ENCODE peak calls at places on chromosomes 11 and 22, in five cellular contexts. H is GM23338, N is HCT116, Q is nephron progenitor cell, K is BJ. F is an unnamed sample.

GRCh38 chr11:35160248-35160820 is 21.4 kb downstream of the CD44 start:
- DNase-seq in H (no peak), K (no peak), N (no peak), Q (no peak), F (no peak)

GRCh38 chr11:119975561-119976152 is 162.3 kb downstream of the TRIM29 start:
- DNase-seq in Q (peak; percentile 38), N (no peak), K (no peak), H (peak; percentile 80), F (no peak)

GRCh38 chr11:10743354-10744035 is 7.6 kb upstream of the CTR9 start:
- DNase-seq in K (no peak), Q (no peak), H (no peak), N (no peak), F (no peak)

GRCh38 chr11:115122274-115122673 is 381.9 kb downstream of the CADM1 start:
- DNase-seq in K (no peak), Q (no peak), N (no peak), H (no peak), F (no peak)

GRCh38 chr22:47071078-47071811 is 308.8 kb downstream of the TBC1D22A start:
- DNase-seq in K (no peak), Q (no peak), N (no peak), H (no peak), F (no peak)

GRCh38 chr11:116970485-116971292 is 127.5 kb downstream of the SIK3 start:
- DNase-seq in Q (no peak), H (no peak), K (no peak), N (no peak), F (no peak)

GRCh38 chr11:12599408-12600143 is 74.6 kb upstream of the TEAD1 start:
- DNase-seq in K (no peak), N (peak; percentile 40), H (peak; percentile 79), Q (peak; percentile 67), F (peak; percentile 42)

GRCh38 chr11:78654071-78654470 is 79.4 kb upstream of the NARS2 start:
- DNase-seq in Q (no peak), K (no peak), H (peak; percentile 17), N (no peak), F (no peak)

GRCh38 chr11:15989685-15990084 is 366.7 kb downstream of the SOX6 start:
- DNase-seq in H (no peak), K (no peak), Q (no peak), N (no peak), F (no peak)

GRCh38 chr11:15985863-15986139 is 370.5 kb downstream of the SOX6 start:
- DNase-seq in H (no peak), N (no peak), K (no peak), Q (no peak), F (no peak)

GRCh38 chr11:15987044-15987443 is 369.3 kb downstream of the SOX6 start:
- DNase-seq in H (no peak), Q (no peak), K (no peak), N (no peak), F (no peak)

GRCh38 chr11:15991174-15991655 is 365.1 kb downstream of the SOX6 start:
- DNase-seq in H (no peak), Q (no peak), K (no peak), N (no peak), F (no peak)

DNA sequence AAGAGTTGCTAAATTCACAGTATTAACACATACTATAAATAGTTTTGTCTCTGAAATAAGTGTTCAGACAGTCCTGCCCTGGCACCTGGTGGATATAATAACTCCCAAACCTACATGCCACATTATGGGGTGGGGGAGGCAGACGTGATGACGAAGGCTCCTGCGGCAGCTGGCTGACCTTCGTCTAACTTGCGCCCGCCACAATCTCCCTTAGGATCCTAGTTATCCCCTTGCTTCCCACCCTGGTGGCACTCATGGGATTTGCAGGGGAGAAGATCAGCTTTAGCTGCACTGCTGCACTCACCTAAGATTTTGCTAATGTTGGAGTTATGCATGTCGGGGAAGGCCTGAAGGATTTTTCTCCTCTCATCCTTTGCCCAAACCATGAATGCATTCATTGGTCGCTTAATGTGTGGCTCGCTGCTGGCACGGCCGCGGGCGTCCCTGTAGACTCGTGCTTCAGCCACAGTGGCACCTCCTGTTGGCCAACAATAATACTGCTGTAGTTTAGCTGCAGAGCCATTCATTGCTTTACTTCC is 367.6 kb downstream of the SOX6 start:
- DNase-seq in K (no peak), H (peak; percentile 85), N (peak; percentile 19), Q (no peak), F (peak; percentile 32)
- TF ChIP-seq CTCF in K (peak; percentile 10), H (peak; percentile 95), N (peak; percentile 43), Q (peak; percentile 41), F (peak; percentile 64)

GRCh38 chr22:48894064-48894671 is 933.5 kb downstream of the BRD1 start:
- DNase-seq in Q (no peak), K (no peak), H (no peak), N (no peak), F (peak; percentile 34)
- TF ChIP-seq CTCF in Q (peak; percentile 27), K (no peak), H (no peak), N (peak; percentile 46), F (peak; percentile 27)

GRCh38 chr11:26188559-26188958 is 143.4 kb upstream of the ANO3 start:
- DNase-seq in Q (no peak), K (no peak), N (no peak), H (no peak), F (no peak)
- TF ChIP-seq CTCF in Q (no peak), K (no peak), N (no peak), H (no peak), F (no peak)

GRCh38 chr11:121927359-121927758 is 188.7 kb downstream of the BLID start:
- DNase-seq in K (no peak), Q (no peak), N (no peak), H (peak; percentile 20), F (no peak)
- TF ChIP-seq CTCF in K (no peak), Q (no peak), N (no peak), H (no peak), F (no peak)

DNA sequence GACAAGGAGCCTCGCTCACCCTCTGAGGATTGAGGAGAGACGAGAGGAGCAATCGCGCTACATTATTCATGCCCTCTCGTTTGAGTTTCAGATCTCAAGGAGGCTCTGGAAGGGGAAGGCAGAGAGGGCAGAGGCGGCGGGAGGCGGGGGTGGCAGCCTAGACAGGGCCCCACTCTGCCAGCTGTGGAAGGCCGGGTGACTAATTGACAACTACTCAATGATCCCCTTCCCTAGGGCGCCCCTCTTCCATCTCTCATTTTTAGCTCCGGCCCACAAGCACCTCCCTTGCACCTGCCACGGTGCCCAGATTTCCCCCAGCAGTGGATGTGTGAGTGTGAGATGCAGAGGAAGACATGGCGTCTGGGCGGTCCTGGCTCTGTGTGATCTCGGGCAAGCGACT is 255.6 kb downstream of the MIAT start:
- DNase-seq in H (no peak), N (no peak), Q (no peak), K (no peak), F (no peak)
- TF ChIP-seq CTCF in H (no peak), N (no peak), Q (no peak), K (no peak), F (no peak)

F was measured in endothelial cell.